ENCODE peak calls at places on chromosomes 5 and 9, in four cellular contexts. C, N, G and P are unnamed samples. For H3K36me3, the result is how much of the 10 kb centered on the place peaks cover.

GRCh38 chr5:126780165-126780827 is 3.4 kb downstream of the LMNB1 start:
- DNase-seq in G (peak), N (peak), C (no peak), P (peak)

GRCh38 chr5:124446125-124446524 is 300.3 kb downstream of the ZNF608 start:
- DNase-seq in G (no peak), C (no peak), N (no peak), P (no peak)

GRCh38 chr9:86315088-86315487 is 32.8 kb upstream of the ISCA1 start:
- DNase-seq in N (no peak), C (no peak), G (no peak), P (no peak)

GRCh38 chr9:34579097-34579818 is 10.3 kb downstream of the CNTFR start:
- DNase-seq in C (no peak), N (no peak), G (no peak), P (no peak)

GRCh38 chr9:136624184-136624951 is 38.3 kb upstream of the EGFL7 start:
- DNase-seq in N (no peak), G (no peak), C (no peak), P (peak)

GRCh38 chr9:121625590-121625989 is 25.8 kb upstream of the DAB2IP start:
- DNase-seq in C (no peak), G (no peak), N (no peak), P (no peak)

GRCh38 chr5:119681734-119682133 is 52.4 kb downstream of the FAM170A start:
- DNase-seq in N (no peak), G (no peak), C (no peak), P (no peak)

GRCh38 chr9:89596937-89597555 is 7.8 kb upstream of the GADD45G start:
- DNase-seq in N (no peak), G (no peak), C (no peak), P (no peak)

GRCh38 chr5:93574041-93574938 is 6.7 kb downstream of the NR2F1-AS1 start:
- DNase-seq in G (no peak), C (no peak), N (no peak), P (no peak)

GRCh38 chr5:96751203-96752169 is 56.3 kb downstream of the ERAP1 start:
- DNase-seq in G (no peak), C (no peak), N (no peak), P (no peak)

GRCh38 chr9:34559616-34560546 is 29.6 kb downstream of the CNTFR start:
- DNase-seq in N (peak), C (no peak), G (peak), P (peak)

GRCh38 chr9:89536618-89537017 is 38.7 kb upstream of the SEMA4D start:
- DNase-seq in N (no peak), G (no peak), C (no peak), P (no peak)

GRCh38 chr5:53355930-53356329 is 124.5 kb upstream of the FST start:
- DNase-seq in N (no peak), C (no peak), G (no peak), P (peak)

GRCh38 chr9:111094433-111095421 is 56.5 kb upstream of the LPAR1 start:
- DNase-seq in C (no peak), N (peak), G (peak), P (peak)

GRCh38 chr5:135625486-135625885 is 46.7 kb upstream of the CXCL14 start:
- DNase-seq in N (no peak), C (no peak), G (no peak), P (no peak)

GRCh38 chr9:116323012-116323411 is 169.4 kb downstream of the PAPPA start:
- DNase-seq in C (no peak), G (peak), N (no peak), P (no peak)

DNA sequence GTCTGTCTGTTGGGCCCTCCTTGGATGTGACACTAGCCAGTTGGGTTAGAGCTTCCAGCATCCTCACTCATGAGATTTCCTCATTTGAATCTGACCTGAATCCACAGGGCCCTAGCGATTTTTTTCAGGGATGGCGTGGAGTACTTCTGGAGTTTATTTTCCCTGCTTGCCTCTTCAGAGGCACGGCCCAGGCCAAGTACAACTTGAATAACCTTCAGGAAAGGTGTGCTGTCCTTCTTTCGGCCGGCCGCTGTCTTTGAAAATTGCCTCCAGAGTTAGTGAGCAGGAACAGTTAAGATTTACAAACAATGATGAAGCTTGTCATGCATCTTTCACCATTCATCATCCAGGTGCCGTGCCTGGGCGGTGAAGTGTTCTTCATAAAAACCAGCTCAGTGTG is 49.5 kb upstream of the DMRT3 start:
- DNase-seq in C (no peak), G (no peak), N (no peak), P (peak)
- TF ChIP-seq CTCF in C (no peak), G (no peak), N (no peak), P (no peak)

GRCh38 chr5:73066466-73066865 is 53.9 kb upstream of the TMEM171 start:
- DNase-seq in N (no peak), C (no peak), G (no peak), P (no peak)
- H3K36me3 ChIP-seq in N (half or more), C (under half), G (under half), P (under half)

GRCh38 chr5:154473581-154474266 is 4.3 kb downstream of the HAND1 start:
- DNase-seq in C (no peak), G (no peak), N (no peak), P (no peak)

GRCh38 chr5:154474957-154475334 is 3.1 kb downstream of the HAND1 start:
- DNase-seq in C (no peak), G (no peak), N (no peak), P (no peak)

GRCh38 chr5:154474267-154474956 is 3.6 kb downstream of the HAND1 start:
- DNase-seq in C (no peak), N (no peak), G (no peak), P (no peak)

GRCh38 chr5:154470949-154471870 is 6.8 kb downstream of the HAND1 start:
- DNase-seq in N (no peak), G (no peak), C (no peak), P (no peak)

GRCh38 chr5:154472871-154473580 is 5.0 kb downstream of the HAND1 start:
- DNase-seq in N (no peak), G (no peak), C (no peak), P (no peak)
- H3K4me3 ChIP-seq in N (no peak), G (no peak), C (no peak), P (no peak)

DNA sequence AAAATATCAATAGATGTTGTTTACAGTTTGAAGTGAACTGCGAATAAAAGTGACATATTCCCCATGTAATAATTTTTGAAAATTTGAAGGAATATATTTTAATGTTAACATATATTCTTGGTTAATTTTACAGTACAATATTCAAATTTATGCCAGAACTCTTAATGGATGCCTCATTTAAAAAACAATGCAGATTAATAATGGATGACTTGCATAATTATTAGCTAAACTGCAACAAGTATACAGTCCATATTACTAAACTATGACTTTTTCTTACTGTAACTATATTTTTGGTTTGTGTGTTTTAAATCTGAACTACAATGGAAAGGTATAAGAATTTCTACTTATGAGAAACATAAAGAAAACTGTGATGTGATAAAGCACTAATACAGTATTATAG is 1390.1 kb downstream of the PTPRD start:
- DNase-seq in N (no peak), C (no peak), G (no peak), P (no peak)
- TF ChIP-seq CTCF in N (no peak), C (no peak), G (no peak), P (no peak)